ENCODE peak calls at places on chromosome 16, in five cellular contexts. T, N, X, H and D are unnamed samples.

GRCh38 chr16:3580271-3580670 is 3.1 kb upstream of the NLRC3 start:
- DNase-seq in T (no peak), N (no peak), X (no peak), H (no peak), D (no peak)

GRCh38 chr16:49469930-49470451 is 96.4 kb downstream of the C16orf78 start:
- DNase-seq in T (peak), N (no peak), X (no peak), H (no peak), D (no peak)

GRCh38 chr16:77897038-77897437 is 108.7 kb downstream of the VAT1L start:
- DNase-seq in T (no peak), N (no peak), X (no peak), H (no peak), D (no peak)

GRCh38 chr16:1876468-1876867 is 4.5 kb upstream of the MEIOB start:
- DNase-seq in T (no peak), N (no peak), X (no peak), H (no peak), D (no peak)

GRCh38 chr16:57955572-57955971 is 15.4 kb downstream of the CNGB1 start:
- DNase-seq in T (peak), N (no peak), X (peak), H (peak), D (no peak)

GRCh38 chr16:55499951-55500350 is 8.9 kb upstream of the LPCAT2 start:
- DNase-seq in T (no peak), N (no peak), X (no peak), H (no peak), D (no peak)

GRCh38 chr16:24539850-24540484 is 601 bp downstream of the RBBP6 start:
- DNase-seq in T (peak), N (peak), X (peak), H (peak), D (no peak)

GRCh38 chr16:77223184-77223583 is 24.0 kb downstream of the SYCE1L start:
- DNase-seq in T (no peak), N (no peak), X (no peak), H (no peak), D (no peak)

GRCh38 chr16:30352488-30353401 is 2.4 kb downstream of the CD2BP2 start:
- DNase-seq in T (no peak), N (no peak), X (no peak), H (peak), D (no peak)

GRCh38 chr16:82016964-82017363 is 5.7 kb upstream of the SDR42E1 start:
- DNase-seq in T (no peak), N (no peak), X (no peak), H (no peak), D (no peak)

GRCh38 chr16:53726625-53727024 is 22.7 kb downstream of the FTO start:
- DNase-seq in T (no peak), N (no peak), X (no peak), H (no peak), D (no peak)

GRCh38 chr16:82888616-82889015 is 261.8 kb downstream of the CDH13 start:
- DNase-seq in T (no peak), N (no peak), X (no peak), H (no peak), D (no peak)

GRCh38 chr16:86083382-86084002 is 184.5 kb downstream of the IRF8 start:
- DNase-seq in T (no peak), N (no peak), X (no peak), H (no peak), D (no peak)

GRCh38 chr16:4683255-4684029 is 9.9 kb upstream of the NUDT16L1 start:
- DNase-seq in T (no peak), N (no peak), X (peak), H (peak), D (no peak)

GRCh38 chr16:66207864-66208226 is 158.6 kb upstream of the CDH5 start:
- DNase-seq in T (no peak), N (no peak), X (no peak), H (no peak), D (no peak)

GRCh38 chr16:30535777-30536190 is 1.1 kb upstream of the ZNF747 start:
- DNase-seq in T (peak), N (peak), X (peak), H (peak), D (peak)

GRCh38 chr16:88798772-88799455 is 4.7 kb upstream of the CDT1 start:
- DNase-seq in T (no peak), N (no peak), X (no peak), H (no peak), D (no peak)

GRCh38 chr16:525520-526180 is 1.9 kb upstream of the CAPN15 start:
- DNase-seq in T (no peak), N (peak), X (no peak), H (peak), D (peak)

GRCh38 chr16:53515259-53515658 is 12.2 kb upstream of the AKTIP start:
- DNase-seq in T (no peak), N (no peak), X (no peak), H (no peak), D (no peak)

GRCh38 chr16:9136596-9136995 is 45.2 kb downstream of the HAPSTR1 start:
- DNase-seq in T (no peak), N (no peak), X (no peak), H (no peak), D (peak)

GRCh38 chr16:72938426-72939164 is 109.3 kb downstream of the ZFHX3 start:
- DNase-seq in T (peak), N (no peak), X (peak), H (no peak), D (peak)

GRCh38 chr16:19114359-19115147 is 789 bp downstream of the ITPRIPL2 start:
- DNase-seq in T (peak), N (no peak), X (peak), H (peak), D (no peak)

GRCh38 chr16:842631-843560 is 42.4 kb upstream of the GNG13 start:
- DNase-seq in T (no peak), N (no peak), X (no peak), H (no peak), D (no peak)

DNA sequence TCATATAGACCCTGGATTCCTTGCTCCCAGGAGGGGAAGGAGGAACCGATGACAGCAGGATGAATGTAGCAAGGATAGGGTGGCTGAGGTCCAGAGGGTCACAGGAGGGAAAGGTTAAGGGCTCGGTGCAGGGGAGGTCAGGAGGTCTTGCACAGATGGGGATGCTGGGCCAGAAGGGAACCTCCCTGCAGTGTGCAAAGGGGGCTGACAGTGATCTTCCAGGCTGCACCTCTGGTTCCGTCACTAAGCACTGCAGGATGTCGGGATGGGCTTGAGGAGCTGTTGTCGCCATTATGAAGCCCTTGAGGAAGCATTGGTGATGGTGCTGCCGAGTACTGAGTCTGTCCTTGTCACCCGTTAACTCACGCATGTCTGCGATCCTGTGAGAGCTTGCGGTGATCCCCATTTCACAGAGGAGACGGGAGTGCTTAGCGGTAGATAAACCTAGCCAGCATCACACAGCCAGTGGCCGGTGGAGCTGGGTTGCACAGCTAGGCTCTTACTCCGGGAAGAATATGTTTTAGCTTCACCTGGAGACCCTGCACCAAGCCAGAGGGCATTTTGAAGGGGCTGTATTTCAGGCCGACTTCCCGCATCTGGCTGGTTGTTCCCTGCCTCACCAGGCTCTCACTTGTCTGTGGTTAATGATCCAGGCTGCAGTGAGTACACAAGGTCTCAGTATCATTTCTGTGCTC is 120.4 kb downstream of the SNX29 start:
- DNase-seq in T (no peak), N (no peak), X (no peak), H (no peak), D (no peak)
- H3K27ac ChIP-seq in T (no peak), N (no peak), X (peak), H (no peak), D (peak)

DNA sequence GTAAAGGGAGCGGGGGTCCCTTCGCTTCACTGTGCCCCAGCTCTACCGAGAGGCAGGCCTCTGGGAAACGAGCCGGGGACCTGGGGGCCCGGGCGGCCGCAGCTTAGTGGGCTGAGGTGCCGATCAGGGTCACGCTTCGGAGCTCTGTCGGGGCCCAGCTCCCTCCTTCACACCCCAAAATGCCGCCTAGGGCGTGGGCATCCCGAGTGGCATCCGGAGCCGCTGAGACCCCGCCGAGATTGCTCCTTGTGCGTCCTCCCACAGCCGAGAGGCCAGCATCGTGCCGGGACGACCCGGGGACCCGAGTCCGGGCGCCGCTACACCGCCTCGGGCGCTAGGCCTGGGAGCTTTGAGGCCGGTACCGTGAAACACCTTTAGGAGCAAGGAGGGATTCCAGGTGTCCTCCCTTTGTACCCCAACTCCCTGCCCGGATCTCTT is 1.3 kb downstream of the SALL1 start:
- DNase-seq in T (no peak), N (no peak), X (no peak), H (peak), D (no peak)
- H3K4me3 ChIP-seq in T (peak), N (no peak), X (peak), H (no peak), D (peak)

GRCh38 chr16:7597677-7598076 is 265.0 kb downstream of the RBFOX1 start:
- DNase-seq in T (no peak), N (no peak), X (no peak), H (no peak), D (no peak)
- H3K27ac ChIP-seq in T (no peak), N (no peak), X (no peak), H (no peak), D (no peak)

GRCh38 chr16:84724619-84725307 is 25.0 kb downstream of the USP10 start:
- DNase-seq in T (no peak), N (no peak), X (no peak), H (no peak), D (no peak)
- H3K4me3 ChIP-seq in T (no peak), N (no peak), X (no peak), H (no peak), D (no peak)

GRCh38 chr16:69890891-69891282 is 60.2 kb upstream of the CLEC18A start:
- DNase-seq in T (no peak), N (no peak), X (no peak), H (no peak), D (no peak)
- H3K27ac ChIP-seq in T (peak), N (no peak), X (peak), H (peak), D (peak)

GRCh38 chr16:28537964-28538732 is 626 bp downstream of the NUPR1 start:
- DNase-seq in T (peak), N (no peak), X (no peak), H (no peak), D (no peak)
- H3K4me3 ChIP-seq in T (peak), N (no peak), X (peak), H (peak), D (peak)

GRCh38 chr16:79403534-79403933 is 197.0 kb downstream of the MAF start:
- DNase-seq in T (no peak), N (no peak), X (no peak), H (no peak), D (no peak)

GRCh38 chr16:79409970-79410369 is 190.6 kb downstream of the MAF start:
- DNase-seq in T (no peak), N (no peak), X (no peak), H (no peak), D (no peak)

GRCh38 chr16:79411357-79411756 is 189.2 kb downstream of the MAF start:
- DNase-seq in T (no peak), N (no peak), X (no peak), H (no peak), D (no peak)

GRCh38 chr16:79411805-79412204 is 188.7 kb downstream of the MAF start:
- DNase-seq in T (no peak), N (no peak), X (no peak), H (no peak), D (no peak)

GRCh38 chr16:79408355-79408754 is 192.2 kb downstream of the MAF start:
- DNase-seq in T (no peak), N (no peak), X (no peak), H (no peak), D (no peak)
- H3K27ac ChIP-seq in T (no peak), N (no peak), X (no peak), H (no peak), D (no peak)

GRCh38 chr16:11313493-11314308 is 31.6 kb upstream of the RMI2 start:
- DNase-seq in T (no peak), N (no peak), X (no peak), H (no peak), D (no peak)
- H3K4me3 ChIP-seq in T (no peak), N (no peak), X (no peak), H (no peak), D (no peak)